ENCODE peak calls at places on chromosome 3, in six cellular contexts. C, R, Z, J, Q and H are unnamed samples.

GRCh38 chr3:79011821-79012529 is 755.8 kb downstream of the ROBO1 start:
- DNase-seq in C (no peak), R (no peak), Z (no peak), J (no peak), Q (no peak), H (no peak)

GRCh38 chr3:158226429-158226828 is 116.5 kb downstream of the RSRC1 start:
- DNase-seq in C (no peak), R (no peak), Z (peak), J (no peak), Q (no peak), H (no peak)

GRCh38 chr3:45610129-45610528 is 15.6 kb downstream of the LIMD1 start:
- DNase-seq in C (no peak), R (no peak), Z (no peak), J (no peak), Q (no peak), H (no peak)

GRCh38 chr3:188338081-188338480 is 184.1 kb downstream of the LPP start:
- DNase-seq in C (no peak), R (no peak), Z (no peak), J (no peak), Q (peak), H (peak)

GRCh38 chr3:177604181-177604580 is 406.9 kb upstream of the TBL1XR1 start:
- DNase-seq in C (no peak), R (no peak), Z (no peak), J (no peak), Q (no peak), H (no peak)

GRCh38 chr3:7913283-7913682 is 588.3 kb upstream of the LMCD1 start:
- DNase-seq in C (no peak), R (no peak), Z (no peak), J (no peak), Q (no peak), H (no peak)

GRCh38 chr3:102060814-102061213 is 211.5 kb downstream of the NFKBIZ start:
- DNase-seq in C (no peak), R (no peak), Z (peak), J (no peak), Q (peak), H (no peak)

GRCh38 chr3:155093261-155093660 is 13.1 kb downstream of the MME start:
- DNase-seq in C (no peak), R (no peak), Z (no peak), J (no peak), Q (no peak), H (no peak)

GRCh38 chr3:38257583-38257982 is 8.0 kb upstream of the SLC22A13 start:
- DNase-seq in C (no peak), R (no peak), Z (no peak), J (no peak), Q (no peak), H (peak)

GRCh38 chr3:32570426-32571191 is at the start of gene DYNC1LI1:
- DNase-seq in C (peak), R (peak), Z (peak), J (peak), Q (peak), H (peak)

GRCh38 chr3:51982352-51982837 is 940 bp upstream of the ACY1 start:
- DNase-seq in C (no peak), R (no peak), Z (peak), J (no peak), Q (no peak), H (no peak)

GRCh38 chr3:48564022-48564421 is 441 bp upstream of the UCN2 start:
- DNase-seq in C (no peak), R (peak), Z (peak), J (no peak), Q (peak), H (peak)

GRCh38 chr3:13012228-13012691 is 61.0 kb downstream of the IQSEC1 start:
- DNase-seq in C (no peak), R (peak), Z (no peak), J (no peak), Q (peak), H (no peak)

GRCh38 chr3:194588741-194589140 is 44.5 kb downstream of the TMEM44 start:
- DNase-seq in C (no peak), R (no peak), Z (no peak), J (no peak), Q (no peak), H (peak)

GRCh38 chr3:39440316-39440715 is 27.2 kb upstream of the MOBP start:
- DNase-seq in C (no peak), R (no peak), Z (no peak), J (no peak), Q (no peak), H (no peak)

GRCh38 chr3:127915937-127916480 is 977 bp downstream of the KBTBD12 start:
- DNase-seq in C (no peak), R (no peak), Z (no peak), J (no peak), Q (no peak), H (peak)

GRCh38 chr3:114362815-114363214 is 69.0 kb downstream of the TIGIT start:
- DNase-seq in C (no peak), R (no peak), Z (peak), J (no peak), Q (peak), H (peak)

GRCh38 chr3:42398080-42398479 is 12.3 kb downstream of the LYZL4 start:
- DNase-seq in C (no peak), R (no peak), Z (no peak), J (no peak), Q (no peak), H (no peak)

GRCh38 chr3:77746892-77747291 is 707.0 kb downstream of the ROBO2 start:
- DNase-seq in C (no peak), R (no peak), Z (no peak), J (no peak), Q (no peak), H (no peak)

GRCh38 chr3:104388624-104389023 is 978.1 kb upstream of the ALCAM start:
- DNase-seq in C (peak), R (no peak), Z (no peak), J (no peak), Q (peak), H (peak)

GRCh38 chr3:183298708-183299153 is 45.7 kb downstream of the B3GNT5 start:
- DNase-seq in C (peak), R (no peak), Z (no peak), J (peak), Q (peak), H (peak)

GRCh38 chr3:37526511-37526910 is 335.2 kb upstream of the CTDSPL start:
- DNase-seq in C (no peak), R (no peak), Z (no peak), J (no peak), Q (no peak), H (peak)

GRCh38 chr3:192060160-192060783 is 599.3 kb downstream of the PYDC2 start:
- DNase-seq in C (no peak), R (no peak), Z (no peak), J (no peak), Q (no peak), H (peak)

GRCh38 chr3:8509961-8510360 is 8.3 kb downstream of the LMCD1 start:
- DNase-seq in C (peak), R (no peak), Z (no peak), J (no peak), Q (peak), H (peak)

GRCh38 chr3:53073553-53074365 is 27.9 kb upstream of the SFMBT1 start:
- DNase-seq in C (no peak), R (no peak), Z (no peak), J (no peak), Q (no peak), H (no peak)

GRCh38 chr3:18499256-18499655 is 74.1 kb upstream of the SATB1 start:
- DNase-seq in C (no peak), R (no peak), Z (no peak), J (no peak), Q (no peak), H (no peak)

GRCh38 chr3:49653016-49653415 is 21.1 kb upstream of the APEH start:
- DNase-seq in C (no peak), R (no peak), Z (no peak), J (no peak), Q (no peak), H (no peak)

GRCh38 chr3:74643636-74644035 is 29.2 kb upstream of the CNTN3 start:
- DNase-seq in C (no peak), R (no peak), Z (no peak), J (no peak), Q (peak), H (no peak)

GRCh38 chr3:195096484-195097330 is 174.3 kb downstream of the XXYLT1 start:
- DNase-seq in C (no peak), R (no peak), Z (no peak), J (no peak), Q (no peak), H (no peak)